ENCODE peak calls at places on chromosomes 1 and 21, in four cellular contexts. Z, A, Y and R are unnamed samples.

GRCh38 chr1:1959840-1960479 is 40.9 kb upstream of the TMEM52 start:
- DNase-seq in Z (peak; percentile 81), A (peak; percentile 99), Y (peak; percentile 28), R (peak; percentile 95)

GRCh38 chr1:45412899-45413298 is 72.7 kb upstream of the MUTYH start:
- DNase-seq in Z (no peak), A (no peak), Y (no peak), R (no peak)

GRCh38 chr1:209927466-209927865 is 10.6 kb upstream of the SYT14 start:
- DNase-seq in Z (no peak), A (no peak), Y (no peak), R (peak; percentile 70)

GRCh38 chr1:13478687-13479086 is 35.1 kb downstream of the LRRC38 start:
- DNase-seq in Z (no peak), A (no peak), Y (no peak), R (no peak)

GRCh38 chr21:30714946-30715345 is 3.6 kb downstream of the KRTAP21-3 start:
- DNase-seq in Z (no peak), A (no peak), Y (no peak), R (no peak)

GRCh38 chr1:161084205-161084988 is 5.0 kb downstream of the NECTIN4 start:
- DNase-seq in Z (no peak), A (peak; percentile 36), Y (no peak), R (peak; percentile 50)

GRCh38 chr1:109882288-109883245 is 28.1 kb upstream of the CSF1 start:
- DNase-seq in Z (peak; percentile 22), A (peak; percentile 15), Y (no peak), R (no peak)

GRCh38 chr1:35031103-35031452 is 667 bp downstream of the ZMYM6 start:
- DNase-seq in Z (peak; percentile 6), A (peak; percentile 50), Y (no peak), R (peak; percentile 59)

GRCh38 chr1:113835686-113836290 is 23.5 kb upstream of the RSBN1 start:
- DNase-seq in Z (no peak), A (peak; percentile 26), Y (no peak), R (peak; percentile 14)

GRCh38 chr1:206905295-206906164 is 8.3 kb downstream of the IL24 start:
- DNase-seq in Z (no peak), A (no peak), Y (no peak), R (peak; percentile 90)

GRCh38 chr21:29172282-29172681 is 41.8 kb downstream of the MAP3K7CL start:
- DNase-seq in Z (no peak), A (no peak), Y (no peak), R (no peak)

GRCh38 chr1:95035536-95035935 is 37.2 kb downstream of the ALG14 start:
- DNase-seq in Z (no peak), A (no peak), Y (no peak), R (no peak)

GRCh38 chr1:109724933-109725332 is 12.9 kb downstream of the GSTM5 start:
- DNase-seq in Z (no peak), A (no peak), Y (no peak), R (no peak)

GRCh38 chr1:23558140-23558871 is 995 bp downstream of the ID3 start:
- DNase-seq in Z (no peak), A (peak; percentile 77), Y (no peak), R (no peak)

GRCh38 chr1:31658721-31659120 is 14.0 kb upstream of the PEF1 start:
- DNase-seq in Z (no peak), A (peak; percentile 37), Y (no peak), R (no peak)

GRCh38 chr21:45523411-45524101 is 18.7 kb downstream of the SLC19A1 start:
- DNase-seq in Z (no peak), A (no peak), Y (no peak), R (no peak)

GRCh38 chr1:82542766-82543165 is 742.0 kb downstream of the ADGRL2 start:
- DNase-seq in Z (no peak), A (no peak), Y (no peak), R (no peak)

GRCh38 chr1:58768971-58769808 is 14.7 kb downstream of the JUN start:
- DNase-seq in Z (peak; percentile 89), A (peak; percentile 69), Y (no peak), R (peak; percentile 78)

GRCh38 chr1:71641013-71641412 is 560.2 kb upstream of the ZRANB2 start:
- DNase-seq in Z (no peak), A (no peak), Y (no peak), R (no peak)

GRCh38 chr21:25501996-25502665 is 105.2 kb downstream of the MRPL39 start:
- DNase-seq in Z (no peak), A (no peak), Y (peak; percentile 4), R (no peak)

GRCh38 chr21:38956791-38957571 is 151.3 kb downstream of the ETS2 start:
- DNase-seq in Z (no peak), A (no peak), Y (no peak), R (no peak)

GRCh38 chr1:244248426-244248825 is 197.3 kb downstream of the ZBTB18 start:
- DNase-seq in Z (no peak), A (no peak), Y (no peak), R (no peak)

GRCh38 chr1:160866861-160867260 is 4.2 kb upstream of the CD244 start:
- DNase-seq in Z (no peak), A (no peak), Y (no peak), R (no peak)

GRCh38 chr1:206851611-206852010 is 13.8 kb upstream of the IL20 start:
- DNase-seq in Z (no peak), A (no peak), Y (no peak), R (no peak)

GRCh38 chr21:38771536-38771935 is 34.2 kb upstream of the ETS2 start:
- DNase-seq in Z (no peak), A (no peak), Y (no peak), R (no peak)